ENCODE peak calls at places on chromosomes 1 and 21, in four cellular contexts. One of them, this sample, is unnamed.

GRCh38 chr1:919271-919872 is 4.4 kb upstream of the SAMD11 start:
- DNase-seq in posterior vena cava: no peak
- DNase-seq in effector memory CD4-positive, alpha-beta T cell: no peak
- DNase-seq in EH: no peak
- DNase-seq in this sample: no peak

GRCh38 chr21:18340387-18340942 is 63.1 kb downstream of the TMPRSS15 start:
- DNase-seq in posterior vena cava: no peak
- DNase-seq in effector memory CD4-positive, alpha-beta T cell: no peak
- DNase-seq in EH: no peak
- DNase-seq in this sample: no peak

GRCh38 chr1:188904201-188904600 is 1573.5 kb downstream of the BRINP3 start:
- DNase-seq in EH: no peak
- DNase-seq in posterior vena cava: no peak
- DNase-seq in effector memory CD4-positive, alpha-beta T cell: no peak
- DNase-seq in this sample: no peak

GRCh38 chr1:27862671-27863551 is 9.4 kb upstream of the THEMIS2 start:
- DNase-seq in effector memory CD4-positive, alpha-beta T cell: no peak
- DNase-seq in EH: peak
- DNase-seq in posterior vena cava: peak
- DNase-seq in this sample: peak

GRCh38 chr1:237041795-237042466 is at the start of gene RYR2:
- DNase-seq in effector memory CD4-positive, alpha-beta T cell: no peak
- DNase-seq in posterior vena cava: no peak
- DNase-seq in EH: no peak
- DNase-seq in this sample: no peak

GRCh38 chr1:204150702-204151561 is 912 bp downstream of the ETNK2 start:
- DNase-seq in posterior vena cava: peak
- DNase-seq in effector memory CD4-positive, alpha-beta T cell: no peak
- DNase-seq in EH: no peak
- DNase-seq in this sample: no peak

GRCh38 chr1:58580186-58580585 is 3.1 kb upstream of the TACSTD2 start:
- DNase-seq in effector memory CD4-positive, alpha-beta T cell: no peak
- DNase-seq in posterior vena cava: no peak
- DNase-seq in EH: peak
- DNase-seq in this sample: no peak

GRCh38 chr1:223258751-223259177 is 105.2 kb downstream of the SUSD4 start:
- DNase-seq in effector memory CD4-positive, alpha-beta T cell: no peak
- DNase-seq in posterior vena cava: no peak
- DNase-seq in EH: peak
- DNase-seq in this sample: no peak

GRCh38 chr1:6984533-6984932 is 199.3 kb downstream of the CAMTA1 start:
- DNase-seq in EH: no peak
- DNase-seq in posterior vena cava: peak
- DNase-seq in effector memory CD4-positive, alpha-beta T cell: no peak
- DNase-seq in this sample: no peak

GRCh38 chr1:87805661-87806376 is 477.1 kb downstream of the LMO4 start:
- DNase-seq in posterior vena cava: no peak
- DNase-seq in effector memory CD4-positive, alpha-beta T cell: no peak
- DNase-seq in EH: peak
- DNase-seq in this sample: peak

GRCh38 chr1:175090775-175091174 is 23.1 kb downstream of the TNN start:
- DNase-seq in effector memory CD4-positive, alpha-beta T cell: no peak
- DNase-seq in posterior vena cava: no peak
- DNase-seq in EH: no peak
- DNase-seq in this sample: no peak

GRCh38 chr1:108829498-108829916 is 27.4 kb downstream of the AKNAD1 start:
- DNase-seq in effector memory CD4-positive, alpha-beta T cell: no peak
- DNase-seq in posterior vena cava: no peak
- DNase-seq in EH: peak
- DNase-seq in this sample: peak

GRCh38 chr1:40073062-40073461 is 24.0 kb downstream of the PPT1 start:
- DNase-seq in effector memory CD4-positive, alpha-beta T cell: no peak
- DNase-seq in EH: no peak
- DNase-seq in posterior vena cava: no peak
- DNase-seq in this sample: no peak

GRCh38 chr1:95368178-95368577 is 134.2 kb downstream of the RWDD3 start:
- DNase-seq in effector memory CD4-positive, alpha-beta T cell: no peak
- DNase-seq in posterior vena cava: no peak
- DNase-seq in EH: no peak
- DNase-seq in this sample: no peak